ENCODE peak calls at places on chromosome 4, in five cellular contexts. Z, T, X, S and D are unnamed samples.

GRCh38 chr4:70556856-70557255 is 35.2 kb upstream of the AMBN start:
- DNase-seq in Z (no peak), T (no peak), X (peak), S (no peak), D (no peak)

GRCh38 chr4:38365748-38366310 is 298.2 kb upstream of the KLF3 start:
- DNase-seq in Z (no peak), T (no peak), X (no peak), S (no peak), D (no peak)

GRCh38 chr4:5815641-5816040 is 77.2 kb downstream of the CRMP1 start:
- DNase-seq in Z (no peak), T (no peak), X (no peak), S (no peak), D (no peak)

GRCh38 chr4:125838924-125839323 is 524.2 kb downstream of the FAT4 start:
- DNase-seq in Z (no peak), T (peak), X (no peak), S (no peak), D (no peak)

GRCh38 chr4:174531486-174531885 is 9.2 kb upstream of the HPGD start:
- DNase-seq in Z (no peak), T (no peak), X (no peak), S (no peak), D (no peak)

GRCh38 chr4:78014889-78015886 is 41.9 kb upstream of the FRAS1 start:
- DNase-seq in Z (no peak), T (no peak), X (no peak), S (no peak), D (no peak)

GRCh38 chr4:177108708-177109107 is 201.0 kb upstream of the NEIL3 start:
- DNase-seq in Z (peak), T (no peak), X (peak), S (peak), D (peak)

GRCh38 chr4:1379801-1380331 is 26.4 kb downstream of the NKX1-1 start:
- DNase-seq in Z (no peak), T (no peak), X (no peak), S (no peak), D (no peak)

GRCh38 chr4:26916195-26916594 is 55.6 kb downstream of the STIM2 start:
- DNase-seq in Z (no peak), T (peak), X (no peak), S (no peak), D (no peak)

GRCh38 chr4:106273831-106274230 is 42.2 kb downstream of the TBCK start:
- DNase-seq in Z (no peak), T (no peak), X (peak), S (peak), D (no peak)

GRCh38 chr4:99458911-99459447 is 23.8 kb upstream of the ADH7 start:
- DNase-seq in Z (peak), T (no peak), X (peak), S (peak), D (no peak)

GRCh38 chr4:103499094-103499493 is 220.7 kb downstream of the TACR3 start:
- DNase-seq in Z (peak), T (no peak), X (no peak), S (peak), D (no peak)

GRCh38 chr4:82644731-82645126 is 82.9 kb upstream of the TMEM150C start:
- DNase-seq in Z (no peak), T (no peak), X (no peak), S (no peak), D (no peak)

GRCh38 chr4:53598901-53599300 is 7.6 kb upstream of the LNX1 start:
- DNase-seq in Z (no peak), T (no peak), X (no peak), S (no peak), D (no peak)

GRCh38 chr4:64713256-64713840 is 304.1 kb upstream of the TECRL start:
- DNase-seq in Z (peak), T (peak), X (peak), S (peak), D (peak)

GRCh38 chr4:75513529-75514130 is 573 bp downstream of the RCHY1 start:
- DNase-seq in Z (no peak), T (no peak), X (no peak), S (no peak), D (peak)

GRCh38 chr4:55510685-55511084 is 36.0 kb downstream of the CLOCK start:
- DNase-seq in Z (no peak), T (no peak), X (no peak), S (no peak), D (no peak)

GRCh38 chr4:55512077-55512476 is 34.6 kb downstream of the CLOCK start:
- DNase-seq in Z (no peak), T (no peak), X (no peak), S (no peak), D (no peak)

GRCh38 chr4:55503164-55503563 is 43.5 kb downstream of the CLOCK start:
- DNase-seq in Z (peak), T (no peak), X (peak), S (no peak), D (no peak)

GRCh38 chr4:55509272-55509671 is 37.4 kb downstream of the CLOCK start:
- DNase-seq in Z (no peak), T (no peak), X (no peak), S (no peak), D (no peak)

DNA sequence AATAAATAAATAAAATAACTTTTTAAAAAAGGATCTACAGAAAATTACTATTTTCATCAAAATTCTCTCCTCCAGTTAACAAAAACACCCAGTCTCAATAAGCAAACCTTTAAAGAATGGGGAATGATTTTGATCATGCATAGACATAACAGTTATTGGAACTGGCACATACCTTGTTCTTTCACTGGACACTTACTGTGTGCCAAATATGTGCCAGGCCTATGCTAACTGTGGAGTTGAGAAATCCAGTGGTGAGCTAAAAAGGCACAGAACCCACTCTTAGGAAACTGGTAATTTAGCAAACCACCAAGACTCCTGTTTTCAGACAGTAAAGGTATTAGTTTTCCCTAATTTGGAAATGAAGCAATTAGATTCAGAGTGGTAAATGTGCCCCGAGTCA is 39.1 kb downstream of the CLOCK start:
- DNase-seq in Z (no peak), T (no peak), X (no peak), S (no peak), D (no peak)
- H3K4me2 ChIP-seq in Z (no peak), T (no peak), X (no peak), S (no peak), D (no peak)

GRCh38 chr4:133131829-133132485 is 17.1 kb upstream of the PCDH10 start:
- DNase-seq in Z (no peak), T (no peak), X (no peak), S (peak), D (no peak)

GRCh38 chr4:133137571-133137970 is 11.5 kb upstream of the PCDH10 start:
- DNase-seq in Z (no peak), T (no peak), X (no peak), S (no peak), D (no peak)

DNA sequence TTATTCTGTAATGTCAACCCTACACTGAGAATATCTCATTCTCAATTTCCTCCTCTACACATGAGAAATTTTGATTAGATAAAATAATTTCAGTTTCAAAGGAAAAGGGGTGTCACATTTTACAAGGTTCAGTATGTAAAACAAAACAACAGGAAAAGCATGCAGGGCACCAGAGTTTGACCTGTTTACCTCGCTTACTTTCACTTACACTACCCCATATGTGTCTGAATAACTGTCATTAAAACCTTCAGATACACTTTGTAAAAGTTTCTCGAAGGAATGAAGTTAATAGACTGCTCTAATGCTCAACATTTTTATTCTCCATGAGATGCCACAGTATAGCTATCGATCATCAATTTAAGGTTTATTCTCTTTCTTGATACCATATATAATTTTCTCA is 12.3 kb upstream of the PCDH10 start:
- DNase-seq in Z (no peak), T (no peak), X (no peak), S (no peak), D (no peak)
- H3K27ac ChIP-seq in Z (no peak), T (no peak), X (no peak), S (no peak), D (no peak)

GRCh38 chr4:48197643-48198237 is 63.7 kb upstream of the TXK start:
- DNase-seq in Z (no peak), T (no peak), X (no peak), S (no peak), D (no peak)
- H3K4me2 ChIP-seq in Z (no peak), T (no peak), X (no peak), S (no peak), D (no peak)

GRCh38 chr4:18202510-18202909 is 181.0 kb upstream of the LCORL start:
- DNase-seq in Z (no peak), T (no peak), X (no peak), S (no peak), D (no peak)

GRCh38 chr4:18209448-18209847 is 187.9 kb upstream of the LCORL start:
- DNase-seq in Z (no peak), T (no peak), X (no peak), S (no peak), D (no peak)

GRCh38 chr4:18198653-18199052 is 177.1 kb upstream of the LCORL start:
- DNase-seq in Z (no peak), T (no peak), X (no peak), S (no peak), D (peak)

GRCh38 chr4:18203936-18204335 is 182.4 kb upstream of the LCORL start:
- DNase-seq in Z (no peak), T (no peak), X (no peak), S (no peak), D (no peak)
- H3K27ac ChIP-seq in Z (no peak), T (no peak), X (no peak), S (no peak), D (no peak)

GRCh38 chr4:133151681-133152329 is 2.7 kb downstream of the PCDH10 start:
- DNase-seq in Z (no peak), T (peak), X (no peak), S (peak), D (peak)
- H3K4me2 ChIP-seq in Z (no peak), T (peak), X (peak), S (peak), D (peak)

DNA sequence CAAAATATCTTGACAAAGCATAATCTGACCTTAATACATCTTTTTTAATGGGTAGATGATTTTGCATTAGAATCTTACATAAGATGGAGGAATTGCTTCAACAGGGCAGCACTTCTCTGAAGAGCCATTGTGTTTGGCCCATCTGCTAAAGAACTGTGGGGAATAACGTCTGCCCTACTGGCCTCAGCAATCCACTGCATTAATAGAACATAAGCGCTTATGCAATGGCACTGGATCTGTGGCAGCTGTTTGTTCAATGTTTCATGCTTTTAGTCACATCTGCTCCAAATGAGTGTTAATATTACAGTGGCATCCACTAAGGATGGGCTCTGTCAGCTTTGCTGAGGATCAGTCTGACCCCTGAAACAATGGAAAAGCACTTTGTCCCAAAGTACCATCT is 278.9 kb upstream of the GK2 start:
- DNase-seq in Z (no peak), T (no peak), X (no peak), S (no peak), D (no peak)
- H3K27ac ChIP-seq in Z (no peak), T (no peak), X (no peak), S (no peak), D (no peak)